ENCODE peak calls at places on chromosomes 11 and 22, in seven cellular contexts. F is H1, X is AG08396, O is chondrocyte, U is ELF-1, K is Caco-2, W is colonic mucosa. Y is an unnamed sample.
A peak's percentile ranks its signal among the peaks of the same experiment; 100 is the strongest.

GRCh38 chr22:29719894-29720645 is at the start of gene CABP7:
- DNase-seq in F (no peak), W (no peak), U (no peak), O (no peak), X (no peak), K (no peak), Y (no peak)

GRCh38 chr11:68878022-68878421 is 25.6 kb downstream of the MRPL21 start:
- DNase-seq in U (no peak), W (no peak), O (no peak), K (no peak), F (no peak), X (no peak), Y (peak; percentile 34)

GRCh38 chr22:37126383-37126782 is 16.9 kb upstream of the TMPRSS6 start:
- DNase-seq in U (peak; percentile 75), O (no peak), X (no peak), K (peak; percentile 73), W (no peak), F (no peak), Y (peak; percentile 20)

GRCh38 chr22:23386822-23387580 is 193.1 kb downstream of the IGLL1 start:
- DNase-seq in K (no peak), W (no peak), X (no peak), O (no peak), U (no peak), F (no peak), Y (no peak)

GRCh38 chr11:8328848-8329330 is 65.2 kb upstream of the LMO1 start:
- DNase-seq in X (peak; percentile 88), K (peak; percentile 83), O (peak; percentile 75), U (peak; percentile 96), F (peak; percentile 95), W (peak; percentile 74), Y (peak; percentile 75)

GRCh38 chr11:64123102-64123434 is 42.8 kb downstream of the MACROD1 start:
- DNase-seq in O (no peak), X (no peak), U (no peak), K (no peak), W (no peak), F (no peak), Y (no peak)

GRCh38 chr11:72781313-72782080 is 12.3 kb downstream of the STARD10 start:
- DNase-seq in X (peak; percentile 74), K (peak; percentile 80), W (peak; percentile 74), U (no peak), O (no peak), F (peak; percentile 63), Y (no peak)

GRCh38 chr11:122393209-122393850 is 262.2 kb upstream of the UBASH3B start:
- DNase-seq in W (no peak), U (no peak), X (no peak), K (no peak), O (no peak), F (no peak), Y (no peak)

GRCh38 chr11:19553683-19554333 is 158.8 kb upstream of the NAV2 start:
- DNase-seq in F (peak; percentile 94), O (no peak), W (peak; percentile 84), K (peak; percentile 73), U (peak; percentile 83), X (peak; percentile 73), Y (peak; percentile 49)

GRCh38 chr22:47086596-47087248 is 324.3 kb downstream of the TBC1D22A start:
- DNase-seq in U (no peak), W (no peak), O (no peak), K (no peak), X (no peak), F (no peak), Y (peak; percentile 85)

GRCh38 chr22:50432131-50432870 is 42.5 kb downstream of the SBF1 start:
- DNase-seq in U (no peak), K (no peak), F (no peak), X (no peak), O (no peak), W (no peak), Y (no peak)

GRCh38 chr11:128776088-128776433 is 82.2 kb downstream of the FLI1 start:
- DNase-seq in W (no peak), K (no peak), O (no peak), X (no peak), F (no peak), U (no peak), Y (no peak)

GRCh38 chr11:75980031-75980430 is 165.0 kb downstream of the UVRAG start:
- DNase-seq in O (no peak), K (no peak), U (no peak), X (no peak), W (no peak), F (no peak), Y (no peak)

GRCh38 chr11:17580271-17580670 is 33.2 kb downstream of the OTOG start:
- DNase-seq in W (no peak), O (no peak), F (peak; percentile 29), K (peak; percentile 9), U (no peak), X (no peak), Y (no peak)

GRCh38 chr22:16954060-16954403 is 54.0 kb downstream of the GAB4 start:
- DNase-seq in K (no peak), F (no peak), U (no peak), W (no peak), X (no peak), O (peak; percentile 32), Y (no peak)

GRCh38 chr11:7968686-7969085 is 3.4 kb upstream of the NLRP10 start:
- DNase-seq in W (no peak), K (no peak), O (no peak), X (no peak), U (no peak), F (no peak), Y (no peak)

GRCh38 chr11:63210111-63210510 is 33.3 kb downstream of the SLC22A25 start:
- DNase-seq in K (no peak), W (no peak), X (no peak), O (no peak), U (no peak), F (no peak), Y (no peak)

GRCh38 chr11:112352907-112353306 is 92.2 kb upstream of the PLET1 start:
- DNase-seq in U (no peak), O (no peak), X (no peak), W (no peak), F (no peak), K (no peak), Y (no peak)

GRCh38 chr22:20114506-20115475 is 1.1 kb upstream of the RANBP1 start:
- DNase-seq in U (no peak), K (no peak), W (no peak), O (peak; percentile 88), X (no peak), F (no peak), Y (no peak)

GRCh38 chr11:116176484-116177005 is 596.2 kb downstream of the BUD13 start:
- DNase-seq in U (no peak), O (no peak), F (peak; percentile 42), K (no peak), W (no peak), X (no peak), Y (no peak)

GRCh38 chr11:98040061-98040808 is 980.5 kb upstream of the CNTN5 start:
- DNase-seq in F (no peak), W (no peak), O (no peak), U (no peak), X (no peak), K (no peak), Y (no peak)

GRCh38 chr22:50483977-50484853 is 2.4 kb upstream of the MIOX start:
- DNase-seq in K (no peak), U (no peak), O (no peak), W (peak; percentile 69), F (no peak), X (no peak), Y (no peak)

GRCh38 chr11:65528819-65529350 is 4.0 kb downstream of the SCYL1 start:
- DNase-seq in W (no peak), X (no peak), U (no peak), K (no peak), O (no peak), F (no peak), Y (no peak)

GRCh38 chr22:27879923-27880322 is 39.1 kb downstream of the PITPNB start:
- DNase-seq in K (peak; percentile 48), X (peak; percentile 47), W (no peak), U (peak; percentile 43), F (no peak), O (no peak), Y (peak; percentile 56)

GRCh38 chr22:48959496-48959895 is 868.2 kb downstream of the BRD1 start:
- DNase-seq in U (no peak), X (no peak), F (peak; percentile 29), W (peak; percentile 3), K (no peak), O (peak; percentile 32), Y (no peak)

GRCh38 chr11:65538915-65539374 is 14.1 kb downstream of the SCYL1 start:
- DNase-seq in X (no peak), K (no peak), O (no peak), U (peak; percentile 60), F (peak; percentile 71), W (no peak), Y (no peak)